ENCODE peak calls at places on chromosomes 3 and 15, in nine cellular contexts. S is activated gamma-delta T cell treated with Interleukin-2 at 50 U/mL for 16 hours, X is lower lobe of right lung, K is COLO829, F is SK-MEL-5, Y is HFFc6, A is activated T-cell treated with anti-CD3 and anti-CD28 coated beads for 4 hours, R is GM12865, P is 8988T. O is an unnamed sample.

GRCh38 chr3:77815467-77815866 is 775.6 kb downstream of the ROBO2 start:
- DNase-seq in P (no peak), Y (no peak), K (no peak), R (no peak), F (peak; percentile 50), X (no peak), A (no peak), S (no peak), O (peak; percentile 14)

GRCh38 chr3:195566797-195567196 is 16.9 kb downstream of the APOD start:
- DNase-seq in S (no peak), R (no peak), F (peak; percentile 40), Y (no peak), A (no peak), P (peak; percentile 49), X (no peak), K (no peak), O (no peak)

GRCh38 chr3:71497367-71497925 is 86.1 kb downstream of the FOXP1 start:
- DNase-seq in S (no peak), X (no peak), A (no peak), P (no peak), Y (no peak), F (no peak), K (no peak), R (no peak), O (no peak)

GRCh38 chr15:40308844-40309189 is 1.1 kb upstream of the PLCB2 start:
- DNase-seq in X (peak; percentile 77), S (no peak), Y (no peak), R (peak; percentile 53), F (no peak), P (no peak), A (no peak), K (no peak), O (no peak)

GRCh38 chr3:175620093-175620492 is 761.0 kb downstream of the NAALADL2 start:
- DNase-seq in Y (no peak), X (no peak), R (no peak), S (no peak), A (no peak), F (no peak), K (no peak), P (no peak), O (no peak)

GRCh38 chr3:107432013-107432515 is 54.8 kb downstream of the CCDC54 start:
- DNase-seq in K (no peak), S (no peak), X (no peak), F (no peak), A (no peak), P (peak; percentile 18), Y (no peak), R (no peak), O (peak; percentile 10)

GRCh38 chr3:42780892-42781700 is 8.0 kb upstream of the CCDC13 start:
- DNase-seq in R (peak; percentile 82), A (peak; percentile 23), S (peak; percentile 14), K (peak; percentile 91), X (no peak), F (peak; percentile 76), P (peak; percentile 47), Y (peak; percentile 70), O (peak; percentile 89)

GRCh38 chr3:124669470-124669869 is 60.8 kb upstream of the UMPS start:
- DNase-seq in X (no peak), F (no peak), Y (peak; percentile 73), A (no peak), R (no peak), S (no peak), K (no peak), P (no peak), O (no peak)

GRCh38 chr3:32794487-32795308 is 23.1 kb upstream of the TRIM71 start:
- DNase-seq in K (no peak), A (no peak), S (no peak), P (no peak), Y (peak; percentile 40), X (peak; percentile 66), R (no peak), F (no peak), O (no peak)

GRCh38 chr3:185631508-185632206 is 45.6 kb downstream of the SENP2 start:
- DNase-seq in F (peak; percentile 29), X (no peak), A (no peak), S (no peak), P (no peak), K (no peak), R (no peak), Y (no peak), O (no peak)

GRCh38 chr15:57216288-57216687 is 160.0 kb upstream of the CGNL1 start:
- DNase-seq in S (no peak), R (no peak), A (no peak), F (no peak), Y (peak; percentile 81), P (no peak), K (no peak), X (no peak), O (peak; percentile 69)

GRCh38 chr3:128473180-128473519 is 6.5 kb upstream of the DNAJB8 start:
- DNase-seq in S (no peak), A (no peak), R (no peak), X (no peak), P (no peak), K (no peak), Y (no peak), F (no peak), O (no peak)

GRCh38 chr3:168073842-168074311 is 21.8 kb downstream of the GOLIM4 start:
- DNase-seq in P (no peak), R (no peak), K (no peak), S (no peak), Y (no peak), F (no peak), A (no peak), X (no peak), O (peak; percentile 29)

GRCh38 chr15:70260096-70260495 is 162.4 kb upstream of the TLE3 start:
- DNase-seq in Y (no peak), K (no peak), P (no peak), A (no peak), S (no peak), X (no peak), F (no peak), R (no peak), O (no peak)

GRCh38 chr15:70826634-70827033 is 27.3 kb downstream of the LARP6 start:
- DNase-seq in P (no peak), F (peak; percentile 59), Y (peak; percentile 72), A (no peak), R (no peak), K (no peak), S (no peak), X (no peak), O (peak; percentile 25)

GRCh38 chr3:128226186-128226725 is 73.0 kb downstream of the EEFSEC start:
- DNase-seq in X (no peak), F (no peak), S (no peak), P (no peak), R (no peak), Y (no peak), A (no peak), K (no peak), O (peak; percentile 3)

GRCh38 chr3:113890256-113890900 is 51.8 kb downstream of the GRAMD1C start:
- DNase-seq in F (peak; percentile 31), Y (no peak), K (no peak), S (no peak), X (no peak), A (no peak), R (peak; percentile 30), P (no peak), O (no peak)

GRCh38 chr3:41328916-41329315 is 129.6 kb downstream of the CTNNB1 start:
- DNase-seq in F (no peak), Y (peak; percentile 17), K (no peak), A (no peak), P (no peak), S (no peak), R (no peak), X (no peak), O (no peak)

GRCh38 chr3:62255758-62256157 is 117.6 kb downstream of the FEZF2 start:
- DNase-seq in K (no peak), S (no peak), R (no peak), Y (no peak), F (no peak), P (no peak), A (no peak), X (no peak), O (no peak)

GRCh38 chr15:56325186-56325585 is 40.0 kb upstream of the TEX9 start:
- DNase-seq in P (no peak), F (no peak), A (no peak), X (no peak), S (no peak), Y (peak; percentile 43), K (peak; percentile 2), R (no peak), O (no peak)

GRCh38 chr3:128383316-128384235 is 83.1 kb downstream of the DNAJB8 start:
- DNase-seq in A (peak; percentile 20), S (peak; percentile 74), F (peak; percentile 25), Y (peak; percentile 53), X (peak; percentile 80), R (no peak), K (peak; percentile 66), P (peak; percentile 79), O (peak; percentile 83)

GRCh38 chr3:27678234-27678633 is 43.9 kb downstream of the EOMES start:
- DNase-seq in A (no peak), P (no peak), F (no peak), K (no peak), R (no peak), S (no peak), Y (no peak), X (no peak), O (no peak)

GRCh38 chr3:124467980-124468902 is 262.0 kb upstream of the UMPS start:
- DNase-seq in X (no peak), A (no peak), S (no peak), Y (peak; percentile 21), F (peak; percentile 71), R (peak; percentile 46), P (peak; percentile 26), K (peak; percentile 83), O (peak; percentile 73)

GRCh38 chr3:42936157-42936981 is 30.4 kb downstream of the ZNF662 start:
- DNase-seq in F (no peak), A (no peak), K (no peak), S (no peak), X (peak; percentile 62), R (no peak), P (no peak), Y (no peak), O (no peak)

GRCh38 chr3:8371955-8372600 is 129.5 kb upstream of the LMCD1 start:
- DNase-seq in S (no peak), X (no peak), R (no peak), F (no peak), K (no peak), Y (no peak), A (no peak), P (no peak), O (no peak)

GRCh38 chr15:89647191-89647851 is 7.9 kb downstream of the KIF7 start:
- DNase-seq in R (peak; percentile 61), A (peak; percentile 37), X (peak; percentile 84), S (peak; percentile 52), K (peak; percentile 81), P (peak; percentile 95), F (peak; percentile 65), Y (peak; percentile 31), O (peak; percentile 83)

GRCh38 chr15:47586653-47587224 is 130.6 kb upstream of the SEMA6D start:
- DNase-seq in P (no peak), S (no peak), Y (no peak), R (no peak), F (peak; percentile 92), A (no peak), K (peak; percentile 76), X (no peak), O (no peak)

GRCh38 chr3:168545591-168545990 is 449.9 kb upstream of the GOLIM4 start:
- DNase-seq in A (no peak), P (no peak), S (no peak), R (no peak), F (peak; percentile 2), Y (no peak), K (no peak), X (no peak), O (no peak)

GRCh38 chr15:35141743-35142356 is 56.8 kb upstream of the NANOGP8 start:
- DNase-seq in F (peak; percentile 36), S (no peak), X (no peak), R (peak; percentile 7), Y (peak; percentile 77), P (no peak), K (peak; percentile 15), A (no peak), O (no peak)

GRCh38 chr3:53709856-53710674 is 136.2 kb downstream of the CHDH start:
- DNase-seq in R (peak; percentile 74), K (peak; percentile 63), Y (peak; percentile 61), X (peak; percentile 89), P (peak; percentile 66), A (peak; percentile 21), F (peak; percentile 77), S (peak; percentile 40), O (peak; percentile 79)

O was measured in dermis blood vessel endothelial cell.